ENCODE peak calls at places on chromosomes 1 and 21, in four cellular contexts. M is fibroblast of the conjunctiva, S is stomach, Z is retinal pigment epithelial cell. T is an unnamed sample.

GRCh38 chr1:147635342-147635741 is 35.0 kb downstream of the ACP6 start:
- DNase-seq in M (no peak), S (no peak), Z (no peak), T (no peak)

GRCh38 chr1:222307621-222308020 is 240.3 kb downstream of the HHIPL2 start:
- DNase-seq in M (no peak), S (no peak), Z (no peak), T (no peak)

GRCh38 chr1:19091539-19091938 is 118.5 kb downstream of the UBR4 start:
- DNase-seq in M (peak), S (no peak), Z (no peak), T (no peak)

GRCh38 chr1:64882574-64883255 is 83.6 kb downstream of the JAK1 start:
- DNase-seq in M (no peak), S (no peak), Z (no peak), T (no peak)

GRCh38 chr1:14955986-14956385 is 197.6 kb upstream of the TMEM51 start:
- DNase-seq in M (no peak), S (no peak), Z (no peak), T (no peak)

GRCh38 chr21:32083175-32083574 is 195.7 kb downstream of the MIS18A start:
- DNase-seq in M (no peak), S (no peak), Z (peak), T (no peak)

GRCh38 chr1:67515324-67516080 is 85.3 kb upstream of the SERBP1 start:
- DNase-seq in M (no peak), S (no peak), Z (no peak), T (no peak)

GRCh38 chr1:219670426-219671149 is 57.7 kb upstream of the ZC3H11B start:
- DNase-seq in M (no peak), S (no peak), Z (no peak), T (no peak)

GRCh38 chr1:78334952-78335351 is 155.8 kb upstream of the PTGFR start:
- DNase-seq in M (no peak), S (no peak), Z (no peak), T (no peak)

T was measured in kidney epithelial cell.